ENCODE peak calls at places on chromosomes 3 and 15, in four cellular contexts. N is heart left ventricle, U is LoVo, M is NCI-H1105. T is an unnamed sample.

GRCh38 chr3:130849111-130849552 is 44.8 kb upstream of the ATP2C1 start:
- DNase-seq in M (peak; percentile 94), U (no peak), N (peak; percentile 32), T (peak; percentile 94)

GRCh38 chr3:183116051-183116614 is 16.8 kb upstream of the MCCC1 start:
- DNase-seq in U (peak; percentile 27), M (peak; percentile 100), N (no peak), T (peak; percentile 69)

GRCh38 chr3:5195605-5196004 is 8.1 kb downstream of the EDEM1 start:
- DNase-seq in U (no peak), M (no peak), N (no peak), T (no peak)

GRCh38 chr3:144114767-144115166 is 143.1 kb downstream of the DIPK2A start:
- DNase-seq in U (no peak), M (no peak), N (no peak), T (no peak)

GRCh38 chr15:42171795-42172194 is 15.4 kb upstream of the PLA2G4F start:
- DNase-seq in N (no peak), M (no peak), U (no peak), T (no peak)

GRCh38 chr3:53949541-53949940 is 57.9 kb upstream of the SELENOK start:
- DNase-seq in N (peak; percentile 15), M (peak; percentile 49), U (no peak), T (no peak)

GRCh38 chr3:14452676-14453367 is 50.4 kb downstream of the SLC6A6 start:
- DNase-seq in N (peak; percentile 94), M (peak; percentile 41), U (peak; percentile 43), T (peak; percentile 82)

GRCh38 chr3:129399895-129400357 is 28.5 kb downstream of the EFCAB12 start:
- DNase-seq in M (no peak), U (peak; percentile 10), N (no peak), T (no peak)

GRCh38 chr3:37058117-37058516 is 64.8 kb downstream of the MLH1 start:
- DNase-seq in M (no peak), U (no peak), N (no peak), T (no peak)

GRCh38 chr3:54168451-54168850 is 46.1 kb downstream of the CACNA2D3 start:
- DNase-seq in M (no peak), N (no peak), U (no peak), T (no peak)

GRCh38 chr3:31416980-31417379 is 115.7 kb upstream of the STT3B start:
- DNase-seq in N (peak; percentile 15), M (no peak), U (no peak), T (no peak)

GRCh38 chr3:10310578-10310977 is 10.3 kb downstream of the SEC13 start:
- DNase-seq in M (no peak), N (no peak), U (no peak), T (no peak)

GRCh38 chr15:59313703-59314332 is 58.9 kb downstream of the MYO1E start:
- DNase-seq in N (peak; percentile 54), U (peak; percentile 80), M (peak; percentile 96), T (peak; percentile 86)

GRCh38 chr15:74500401-74500800 is 39.4 kb upstream of the UBL7 start:
- DNase-seq in M (no peak), U (no peak), N (no peak), T (no peak)